ENCODE peak calls at places on chromosomes 11 and 22, in five cellular contexts. A is K562, R is H1, N is GM12891, W is GM12878. O is an unnamed sample.

GRCh38 chr11:34748036-34748435 is 127.1 kb downstream of the EHF start:
- DNase-seq in A (no peak), R (no peak), N (no peak), W (no peak), O (no peak)

GRCh38 chr11:72364754-72365153 is 69.6 kb downstream of the CLPB start:
- DNase-seq in A (no peak), R (no peak), N (no peak), W (no peak), O (no peak)

GRCh38 chr11:8766043-8766992 is 83.7 kb downstream of the RPL27A start:
- DNase-seq in A (no peak), R (no peak), N (no peak), W (no peak), O (no peak)

GRCh38 chr11:58941838-58942237 is 2.5 kb downstream of the GLYATL1 start:
- DNase-seq in A (no peak), R (no peak), N (no peak), W (no peak), O (no peak)

GRCh38 chr22:30832407-30832987 is 136.1 kb downstream of the MORC2 start:
- DNase-seq in A (no peak), R (peak), N (no peak), W (no peak), O (no peak)

GRCh38 chr11:36512016-36512415 is 1.9 kb upstream of the TRAF6 start:
- DNase-seq in A (no peak), R (no peak), N (no peak), W (no peak), O (no peak)

GRCh38 chr11:114848027-114848426 is 169.7 kb downstream of the NXPE2 start:
- DNase-seq in A (no peak), R (no peak), N (no peak), W (no peak), O (no peak)

GRCh38 chr11:58829736-58830135 is 14.8 kb downstream of the GLYATL2 start:
- DNase-seq in A (no peak), R (no peak), N (no peak), W (no peak), O (no peak)

GRCh38 chr11:111059726-111060125 is 185.8 kb upstream of the POU2AF2 start:
- DNase-seq in A (no peak), R (no peak), N (no peak), W (no peak), O (no peak)

GRCh38 chr22:44707178-44707577 is 5.2 kb downstream of the PRR5 start:
- DNase-seq in A (no peak), R (no peak), N (no peak), W (no peak), O (no peak)

GRCh38 chr22:32649515-32650200 is 151.8 kb upstream of the TIMP3 start:
- DNase-seq in A (peak), R (no peak), N (no peak), W (no peak), O (no peak)

GRCh38 chr11:108965602-108966001 is 300.7 kb downstream of the DDX10 start:
- DNase-seq in A (no peak), R (no peak), N (no peak), W (no peak), O (no peak)

GRCh38 chr11:134393638-134394037 is 18.4 kb downstream of the B3GAT1 start:
- DNase-seq in A (peak), R (no peak), N (no peak), W (no peak), O (no peak)

GRCh38 chr11:118201966-118202365 is 22.8 kb downstream of the JAML start:
- DNase-seq in A (no peak), R (no peak), N (no peak), W (no peak), O (no peak)

GRCh38 chr11:67375320-67376021 is 2.1 kb upstream of the CLCF1 start:
- DNase-seq in A (no peak), R (peak), N (no peak), W (no peak), O (no peak)

GRCh38 chr11:67372993-67373915 is at the start of gene CLCF1:
- DNase-seq in A (peak), R (peak), N (no peak), W (no peak), O (peak)

GRCh38 chr11:67372232-67372992 is 986 bp downstream of the CLCF1 start:
- DNase-seq in A (peak), R (peak), N (no peak), W (no peak), O (no peak)

GRCh38 chr11:67374571-67375276 is 1.3 kb upstream of the CLCF1 start:
- DNase-seq in A (no peak), R (peak), N (no peak), W (no peak), O (no peak)

GRCh38 chr11:67373916-67374570 is 645 bp upstream of the CLCF1 start:
- DNase-seq in A (peak), R (peak), N (no peak), W (no peak), O (peak)
- TF ChIP-seq TAF1 in A (peak), R (no peak), N (no peak), W (no peak), O (no peak)

DNA sequence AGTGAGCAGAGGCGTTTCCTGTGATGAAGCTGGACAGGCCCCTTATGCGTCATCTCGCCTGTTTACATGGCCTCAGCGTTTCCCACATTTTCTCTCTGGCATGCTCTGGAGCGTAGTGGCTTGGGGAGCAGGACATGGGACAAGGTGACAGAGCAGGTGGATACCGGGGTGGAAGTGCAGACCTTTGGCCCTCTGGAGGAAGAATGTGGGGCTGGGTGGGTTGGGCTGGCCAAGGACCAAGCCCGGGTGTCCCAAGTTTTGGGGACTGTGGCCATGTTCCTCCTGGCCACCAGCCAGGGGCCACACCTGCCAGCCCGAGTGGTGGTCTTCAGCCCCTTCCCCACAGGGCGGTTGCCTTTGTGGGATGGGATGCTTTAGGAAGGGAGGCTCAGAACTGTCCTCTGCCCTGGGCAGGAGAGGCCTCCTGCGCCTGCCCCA is 446.6 kb downstream of the TBC1D22A start:
- DNase-seq in A (no peak), R (peak), N (no peak), W (no peak), O (no peak)
- TF ChIP-seq POLR2A in A (no peak), R (no peak), N (no peak), W (no peak), O (no peak)

GRCh38 chr22:26310616-26311015 is 118.4 kb upstream of the ASPHD2 start:
- DNase-seq in A (no peak), R (no peak), N (no peak), W (no peak), O (no peak)
- TF ChIP-seq POLR2AphosphoS5 in A (no peak), R (no peak), N (no peak), W (no peak), O (no peak)

GRCh38 chr11:74097838-74098237 is 73.0 kb downstream of the C2CD3 start:
- DNase-seq in A (no peak), R (no peak), N (no peak), W (no peak), O (no peak)

GRCh38 chr11:74094393-74094792 is 76.4 kb downstream of the C2CD3 start:
- DNase-seq in A (no peak), R (no peak), N (no peak), W (no peak), O (no peak)

GRCh38 chr11:74091549-74091948 is 79.3 kb downstream of the C2CD3 start:
- DNase-seq in A (no peak), R (no peak), N (no peak), W (no peak), O (no peak)

GRCh38 chr11:74090701-74091100 is 80.1 kb downstream of the C2CD3 start:
- DNase-seq in A (peak), R (no peak), N (no peak), W (no peak), O (no peak)

DNA sequence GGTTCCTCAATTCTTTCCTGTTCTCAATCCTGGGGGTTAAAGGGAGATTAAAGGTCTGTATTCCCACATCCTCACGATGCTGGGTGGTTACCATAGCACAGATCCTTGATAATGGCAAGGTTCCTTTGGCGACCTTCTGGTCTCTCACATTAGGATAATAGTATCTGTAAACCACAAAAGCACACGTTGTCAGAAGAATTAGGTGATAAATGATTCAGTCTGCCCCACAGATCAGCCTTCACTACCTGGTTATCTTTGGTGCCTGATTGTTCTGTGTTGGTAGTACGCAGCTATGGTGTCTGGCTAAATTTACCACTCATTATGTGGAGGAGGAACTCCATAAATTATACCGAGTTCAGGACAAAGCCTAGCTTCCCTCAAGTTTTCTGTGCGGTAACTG is 78.4 kb downstream of the C2CD3 start:
- DNase-seq in A (peak), R (no peak), N (no peak), W (no peak), O (no peak)
- TF ChIP-seq TAF1 in A (no peak), R (no peak), N (no peak), W (no peak), O (no peak)

O was measured in GM12892.